ENCODE peak calls at places on chromosomes 1 and 21, in six cellular contexts. One of them, this sample, is unnamed.

GRCh38 chr1:224331326-224331725 is 1.4 kb upstream of the NVL start:
- DNase-seq in HEK293T: no peak
- DNase-seq in mesothelial cell of epicardium: no peak
- DNase-seq in GM04503: no peak
- DNase-seq in HTR-8/SVneo: no peak
- DNase-seq in stimulated activated CD4-positive, alpha-beta T cell treated with anti-CD3 and anti-CD28 coated beads, TNF-alpha, amount 100 ng/mL, for 4 hours: no peak
- DNase-seq in this sample: no peak

GRCh38 chr1:11500881-11501280 is 21.9 kb downstream of the DISP3 start:
- DNase-seq in HEK293T: no peak
- DNase-seq in mesothelial cell of epicardium: no peak
- DNase-seq in GM04503: no peak
- DNase-seq in HTR-8/SVneo: no peak
- DNase-seq in stimulated activated CD4-positive, alpha-beta T cell treated with anti-CD3 and anti-CD28 coated beads, TNF-alpha, amount 100 ng/mL, for 4 hours: no peak
- DNase-seq in this sample: no peak

GRCh38 chr1:92784051-92784638 is 763 bp downstream of the EVI5 start:
- DNase-seq in HEK293T: peak
- DNase-seq in mesothelial cell of epicardium: no peak
- DNase-seq in GM04503: peak
- DNase-seq in HTR-8/SVneo: peak
- DNase-seq in stimulated activated CD4-positive, alpha-beta T cell treated with anti-CD3 and anti-CD28 coated beads, TNF-alpha, amount 100 ng/mL, for 4 hours: no peak
- DNase-seq in this sample: peak

GRCh38 chr1:206898089-206898908 is 1.1 kb downstream of the IL24 start:
- DNase-seq in HEK293T: no peak
- DNase-seq in mesothelial cell of epicardium: no peak
- DNase-seq in GM04503: peak
- DNase-seq in HTR-8/SVneo: peak
- DNase-seq in stimulated activated CD4-positive, alpha-beta T cell treated with anti-CD3 and anti-CD28 coated beads, TNF-alpha, amount 100 ng/mL, for 4 hours: no peak
- DNase-seq in this sample: no peak

GRCh38 chr1:219247441-219247840 is 73.8 kb downstream of the LYPLAL1 start:
- DNase-seq in HEK293T: no peak
- DNase-seq in mesothelial cell of epicardium: no peak
- DNase-seq in GM04503: no peak
- DNase-seq in HTR-8/SVneo: no peak
- DNase-seq in stimulated activated CD4-positive, alpha-beta T cell treated with anti-CD3 and anti-CD28 coated beads, TNF-alpha, amount 100 ng/mL, for 4 hours: no peak
- DNase-seq in this sample: no peak

GRCh38 chr21:31912501-31912900 is 39.7 kb downstream of the HUNK start:
- DNase-seq in HEK293T: no peak
- DNase-seq in mesothelial cell of epicardium: no peak
- DNase-seq in GM04503: no peak
- DNase-seq in HTR-8/SVneo: no peak
- DNase-seq in stimulated activated CD4-positive, alpha-beta T cell treated with anti-CD3 and anti-CD28 coated beads, TNF-alpha, amount 100 ng/mL, for 4 hours: no peak
- DNase-seq in this sample: no peak

GRCh38 chr1:91591175-91591968 is 90.7 kb downstream of the CDC7 start:
- DNase-seq in HEK293T: no peak
- DNase-seq in mesothelial cell of epicardium: no peak
- DNase-seq in GM04503: no peak
- DNase-seq in HTR-8/SVneo: no peak
- DNase-seq in stimulated activated CD4-positive, alpha-beta T cell treated with anti-CD3 and anti-CD28 coated beads, TNF-alpha, amount 100 ng/mL, for 4 hours: no peak
- DNase-seq in this sample: no peak

GRCh38 chr21:28904961-28905435 is 87.7 kb downstream of the LTN1 start:
- DNase-seq in HEK293T: no peak
- DNase-seq in mesothelial cell of epicardium: no peak
- DNase-seq in GM04503: no peak
- DNase-seq in HTR-8/SVneo: no peak
- DNase-seq in stimulated activated CD4-positive, alpha-beta T cell treated with anti-CD3 and anti-CD28 coated beads, TNF-alpha, amount 100 ng/mL, for 4 hours: no peak
- DNase-seq in this sample: no peak

GRCh38 chr1:234537236-234537635 is 58.3 kb upstream of the TARBP1 start:
- DNase-seq in HEK293T: no peak
- DNase-seq in mesothelial cell of epicardium: no peak
- DNase-seq in GM04503: no peak
- DNase-seq in HTR-8/SVneo: no peak
- DNase-seq in stimulated activated CD4-positive, alpha-beta T cell treated with anti-CD3 and anti-CD28 coated beads, TNF-alpha, amount 100 ng/mL, for 4 hours: no peak
- DNase-seq in this sample: no peak

GRCh38 chr21:42503711-42504110 is 7.7 kb upstream of the RSPH1 start:
- DNase-seq in HEK293T: no peak
- DNase-seq in mesothelial cell of epicardium: no peak
- DNase-seq in GM04503: no peak
- DNase-seq in HTR-8/SVneo: no peak
- DNase-seq in stimulated activated CD4-positive, alpha-beta T cell treated with anti-CD3 and anti-CD28 coated beads, TNF-alpha, amount 100 ng/mL, for 4 hours: no peak
- DNase-seq in this sample: no peak